ENCODE peak calls at places on chromosome 9, in eight cellular contexts. Z is GM13976; E is sigmoid colon; K is aorta; A is NCI-H146; L is occipital lobe; W is CD4-positive, alpha-beta T cell; V is WTC11. D is an unnamed sample.

GRCh38 chr9:19630762-19631161 is 158.1 kb downstream of the SLC24A2 start:
- DNase-seq in W (no peak), V (no peak), E (no peak), K (no peak), L (no peak), Z (no peak), A (no peak), D (peak; percentile 46)

GRCh38 chr9:80191108-80191507 is 619.3 kb downstream of the TLE4 start:
- DNase-seq in E (no peak), A (no peak), L (no peak), W (no peak), Z (no peak), K (no peak), V (no peak), D (no peak)

GRCh38 chr9:6224393-6225154 is 9.0 kb downstream of the IL33 start:
- DNase-seq in Z (no peak), E (no peak), L (no peak), K (no peak), A (no peak), W (no peak), V (no peak), D (no peak)

GRCh38 chr9:13939129-13939528 is 374.8 kb downstream of the NFIB start:
- DNase-seq in L (no peak), V (no peak), W (no peak), Z (no peak), K (no peak), A (no peak), E (no peak), D (peak; percentile 19)

GRCh38 chr9:117750401-117750800 is 46.2 kb downstream of the TLR4 start:
- DNase-seq in L (no peak), W (no peak), V (no peak), Z (no peak), E (no peak), K (no peak), A (no peak), D (no peak)

GRCh38 chr9:80070071-80070742 is 498.4 kb downstream of the TLE4 start:
- DNase-seq in W (no peak), A (no peak), E (no peak), V (no peak), L (no peak), K (no peak), Z (no peak), D (no peak)

GRCh38 chr9:105973811-105974407 is 279.6 kb downstream of the TMEM38B start:
- DNase-seq in A (no peak), V (no peak), K (no peak), L (no peak), Z (no peak), E (no peak), W (no peak), D (no peak)

GRCh38 chr9:133453651-133454050 is 6.1 kb upstream of the CACFD1 start:
- DNase-seq in K (no peak), W (no peak), L (no peak), V (no peak), A (no peak), E (no peak), Z (no peak), D (no peak)

GRCh38 chr9:135290086-135290485 is 189.5 kb upstream of the PPP1R26 start:
- DNase-seq in A (no peak), L (no peak), W (no peak), V (no peak), K (no peak), E (no peak), Z (no peak), D (no peak)

GRCh38 chr9:126158591-126159519 is 167.8 kb upstream of the MVB12B start:
- DNase-seq in A (no peak), V (no peak), K (no peak), W (no peak), E (no peak), L (no peak), Z (peak; percentile 6), D (no peak)

GRCh38 chr9:30140415-30140814 is 2244.0 kb upstream of the ACO1 start:
- DNase-seq in Z (no peak), K (no peak), L (no peak), V (no peak), E (no peak), W (no peak), A (no peak), D (no peak)

GRCh38 chr9:109812818-109813281 is 32.9 kb downstream of the PALM2AKAP2 start:
- DNase-seq in W (no peak), K (no peak), L (no peak), Z (no peak), A (no peak), E (no peak), V (no peak), D (no peak)

GRCh38 chr9:84875193-84875592 is 205.7 kb downstream of the NTRK2 start:
- DNase-seq in E (no peak), A (no peak), W (no peak), Z (no peak), K (no peak), V (no peak), L (no peak), D (no peak)

GRCh38 chr9:137435980-137436760 is 5.0 kb downstream of the ENTPD8 start:
- DNase-seq in Z (no peak), L (no peak), K (peak; percentile 94), E (peak; percentile 88), A (no peak), V (peak; percentile 11), W (no peak), D (peak; percentile 61)

GRCh38 chr9:137064027-137064879 is 6.1 kb downstream of the SAPCD2 start:
- DNase-seq in A (peak; percentile 46), Z (peak; percentile 74), L (peak; percentile 25), V (peak; percentile 84), W (peak; percentile 72), K (peak; percentile 91), E (peak; percentile 81), D (peak; percentile 58)

D was measured in NB4.